ENCODE peak calls at places on chromosomes 4 and X, in seven cellular contexts. L, V, K, E, O, C and Y are unnamed samples.

GRCh38 chrX:153569475-153569874 is 29.5 kb downstream of the CCNQ start:
- DNase-seq in K (no peak), L (no peak), E (no peak), V (no peak), O (no peak), C (no peak), Y (no peak)

GRCh38 chr4:103204114-103204513 is 6.0 kb upstream of the CENPE start:
- DNase-seq in E (no peak), L (no peak), K (no peak), O (no peak), C (peak), V (no peak), Y (no peak)

GRCh38 chrX:9875801-9876200 is 89.6 kb downstream of the SHROOM2 start:
- DNase-seq in E (no peak), V (no peak), K (no peak), C (no peak), L (no peak), O (no peak), Y (no peak)

GRCh38 chr4:139558235-139559094 is 2.4 kb upstream of the SETD7 start:
- DNase-seq in C (no peak), L (no peak), E (no peak), V (no peak), K (no peak), O (no peak), Y (no peak)

GRCh38 chr4:164949448-164950118 is 27.9 kb downstream of the TRIM61 start:
- DNase-seq in C (no peak), K (no peak), O (no peak), L (no peak), E (no peak), V (no peak), Y (no peak)

GRCh38 chrX:134186362-134187121 is 50.4 kb upstream of the CCDC160 start:
- DNase-seq in K (peak), V (no peak), C (no peak), O (no peak), L (no peak), E (no peak), Y (peak)

GRCh38 chrX:31497086-31497485 is 425.2 kb upstream of the FTHL17 start:
- DNase-seq in V (peak), L (peak), C (peak), O (no peak), K (no peak), E (no peak), Y (no peak)

GRCh38 chr4:87258677-87259076 is 38.3 kb upstream of the KLHL8 start:
- DNase-seq in K (no peak), C (no peak), O (no peak), V (peak), L (no peak), E (no peak), Y (no peak)

GRCh38 chr4:102321260-102321991 is 23.9 kb downstream of the SLC39A8 start:
- DNase-seq in O (no peak), E (peak), V (no peak), L (no peak), K (no peak), C (peak), Y (no peak)

GRCh38 chr4:31193516-31193915 is 473.3 kb downstream of the PCDH7 start:
- DNase-seq in O (no peak), E (no peak), C (no peak), K (no peak), L (no peak), V (no peak), Y (no peak)

GRCh38 chr4:6991771-6992557 is 51.2 kb upstream of the TADA2B start:
- DNase-seq in E (no peak), L (peak), O (no peak), V (peak), C (peak), K (no peak), Y (no peak)

GRCh38 chr4:125387770-125388169 is 73.0 kb downstream of the FAT4 start:
- DNase-seq in E (no peak), O (no peak), K (no peak), C (peak), V (peak), L (no peak), Y (no peak)

GRCh38 chrX:109827772-109828171 is 94.7 kb upstream of the ACSL4 start:
- DNase-seq in O (no peak), L (no peak), C (no peak), V (no peak), K (no peak), E (no peak), Y (no peak)